ENCODE peak calls at places on chromosomes 4 and X, in ten cellular contexts. B, C, I, M, H, O, E, P, Z and Y are unnamed samples. For H3K4me1, the result is how much of the 10 kb centered on the place peaks cover.

GRCh38 chrX:134753185-134754008 is 95.1 kb upstream of the PLAC1 start:
- DNase-seq in B (no peak), C (no peak), I (no peak), M (peak), H (no peak), O (peak), E (no peak), P (no peak), Z (no peak), Y (no peak)

GRCh38 chr4:173494013-173494970 is 35.7 kb downstream of the HAND2 start:
- DNase-seq in B (peak), C (no peak), I (no peak), M (peak), H (peak), O (peak), E (no peak), P (no peak), Z (peak), Y (peak)

GRCh38 chrX:112851161-112851779 is 10.6 kb upstream of the AMOT start:
- DNase-seq in B (no peak), C (no peak), I (no peak), M (no peak), H (no peak), O (no peak), E (no peak), P (no peak), Z (no peak), Y (no peak)

GRCh38 chrX:101219840-101220191 is 230 bp downstream of the DRP2 start:
- DNase-seq in B (no peak), C (no peak), I (no peak), M (no peak), H (no peak), O (peak), E (no peak), P (no peak), Z (no peak), Y (no peak)

GRCh38 chr4:76809594-76810305 is 88.2 kb downstream of the SOWAHB start:
- DNase-seq in B (no peak), C (no peak), I (no peak), M (no peak), H (no peak), O (peak), E (no peak), P (no peak), Z (no peak), Y (no peak)

GRCh38 chr4:69830529-69831269 is 29.2 kb downstream of the SULT1E1 start:
- DNase-seq in B (no peak), C (no peak), I (no peak), M (peak), H (no peak), O (peak), E (no peak), P (no peak), Z (no peak), Y (no peak)

GRCh38 chr4:149552601-149553000 is 263.0 kb downstream of the IQCM start:
- DNase-seq in B (no peak), C (no peak), I (no peak), M (no peak), H (no peak), O (no peak), E (no peak), P (no peak), Z (no peak), Y (no peak)

GRCh38 chr4:52750819-52751348 is 341 bp downstream of the ERVMER34-1 start:
- DNase-seq in B (no peak), C (no peak), I (no peak), M (peak), H (no peak), O (no peak), E (peak), P (peak), Z (peak), Y (peak)

GRCh38 chr4:79121223-79121622 is 182.0 kb upstream of the PAQR3 start:
- DNase-seq in B (no peak), C (no peak), I (no peak), M (no peak), H (no peak), O (no peak), E (no peak), P (no peak), Z (no peak), Y (no peak)

GRCh38 chr4:141375855-141376254 is 155.2 kb downstream of the ZNF330 start:
- DNase-seq in B (no peak), C (no peak), I (no peak), M (peak), H (no peak), O (peak), E (no peak), P (no peak), Z (no peak), Y (peak)

GRCh38 chrX:115562492-115562872 is 1.5 kb downstream of the PLS3 start:
- DNase-seq in B (no peak), C (no peak), I (no peak), M (peak), H (peak), O (peak), E (no peak), P (no peak), Z (no peak), Y (no peak)
- H3K4me3 ChIP-seq in B (peak), C (peak), I (peak), M (peak), H (peak), O (peak), E (peak), P (peak), Z (peak), Y (peak)

DNA sequence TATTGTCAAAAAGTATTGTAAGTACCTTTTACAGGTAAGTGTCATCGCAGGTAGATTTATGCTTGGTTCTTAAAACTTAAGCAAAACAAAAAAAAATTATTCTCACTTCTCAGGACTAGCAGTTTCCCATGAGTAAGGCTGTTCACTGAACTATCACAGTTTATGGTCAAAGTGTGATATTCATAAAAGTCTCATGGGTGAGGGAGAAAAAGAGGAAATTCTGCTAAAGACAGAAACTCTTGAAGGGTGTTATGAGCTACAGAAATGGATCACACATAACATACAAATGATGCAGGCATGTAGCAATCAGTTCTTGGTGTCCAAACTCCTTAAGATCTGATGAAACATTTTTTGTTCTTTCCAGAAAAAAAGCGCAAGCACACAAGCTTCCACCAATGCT is 8.5 kb downstream of the RAB9A start:
- DNase-seq in B (no peak), C (no peak), I (no peak), M (no peak), H (no peak), O (no peak), E (no peak), P (no peak), Z (no peak), Y (no peak)
- H3K4me1 ChIP-seq in B (half or more), C (under half), I (under half), M (under half), H (under half), O (under half), E (under half), P (under half), Z (under half), Y (under half)

GRCh38 chrX:15600071-15600470 is 689 bp downstream of the ACE2 start:
- DNase-seq in B (no peak), C (no peak), I (no peak), M (no peak), H (no peak), O (no peak), E (no peak), P (no peak), Z (no peak), Y (no peak)

GRCh38 chrX:15598031-15598430 is 2.7 kb downstream of the ACE2 start:
- DNase-seq in B (no peak), C (no peak), I (no peak), M (no peak), H (no peak), O (no peak), E (no peak), P (no peak), Z (no peak), Y (no peak)

DNA sequence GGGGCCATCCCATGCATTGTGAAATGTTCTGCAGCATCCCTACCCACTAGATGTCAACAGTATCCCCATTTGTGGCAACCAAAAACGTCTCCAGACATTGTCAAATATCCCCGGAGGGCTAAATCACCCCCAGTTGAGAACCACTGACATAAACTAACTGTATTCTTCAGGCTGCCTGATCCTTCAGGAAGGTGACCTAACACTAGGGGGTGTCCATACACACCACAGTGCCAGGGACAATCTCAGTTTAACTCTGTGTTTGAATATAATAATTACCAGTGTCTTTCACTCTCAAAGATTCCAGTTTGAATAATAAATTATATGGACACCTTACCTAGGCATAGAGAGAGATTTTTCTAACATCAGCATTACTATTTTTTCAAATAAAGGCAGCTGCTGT is 6.4 kb downstream of the ACE2 start:
- DNase-seq in B (no peak), C (no peak), I (no peak), M (no peak), H (no peak), O (no peak), E (no peak), P (no peak), Z (no peak), Y (no peak)
- TF ChIP-seq CTCF in B (no peak), C (no peak), I (no peak), M (no peak), H (peak), O (no peak), E (no peak), P (peak), Z (no peak), Y (no peak)

GRCh38 chr4:7844247-7844991 is 95.2 kb downstream of the AFAP1 start:
- DNase-seq in B (peak), C (peak), I (peak), M (peak), H (peak), O (peak), E (peak), P (peak), Z (peak), Y (peak)
- H3K4me3 ChIP-seq in B (no peak), C (no peak), I (no peak), M (no peak), H (no peak), O (no peak), E (no peak), P (no peak), Z (no peak), Y (no peak)

DNA sequence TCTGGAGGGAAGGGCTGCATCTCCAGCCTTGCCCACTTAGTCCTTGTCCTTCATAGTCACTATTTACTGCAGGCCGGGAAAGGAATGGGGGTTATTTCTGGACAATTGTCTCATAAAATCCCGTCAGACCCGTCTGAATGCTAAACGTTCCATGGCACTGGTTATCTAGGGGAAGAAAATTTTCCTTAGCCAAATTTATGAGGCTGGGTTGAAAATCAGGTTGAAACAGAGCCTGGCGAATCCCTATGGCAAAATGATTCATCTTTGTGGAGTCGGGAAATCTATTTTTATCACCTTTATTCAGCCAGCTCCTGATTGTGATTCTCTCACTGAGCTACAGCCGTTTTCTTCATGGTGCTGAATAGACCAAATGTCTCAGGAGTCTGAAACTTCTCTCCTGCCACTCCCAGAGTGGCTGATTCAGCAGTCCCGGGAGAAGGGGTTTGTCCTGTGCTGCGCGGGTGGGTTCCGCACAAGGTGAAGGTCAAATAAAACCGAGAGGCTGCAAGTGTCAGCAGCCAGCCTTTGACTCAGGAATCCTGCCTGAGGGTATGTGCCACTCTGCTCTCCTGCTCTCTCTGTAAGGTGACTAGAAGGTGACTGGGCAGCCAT is 1.0 kb downstream of the LIMCH1 start:
- DNase-seq in B (no peak), C (peak), I (no peak), M (peak), H (peak), O (no peak), E (peak), P (peak), Z (no peak), Y (peak)
- H3K4me1 ChIP-seq in B (under half), C (under half), I (half or more), M (under half), H (under half), O (under half), E (under half), P (half or more), Z (half or more), Y (under half)

GRCh38 chrX:19017271-19017670 is 33.4 kb upstream of the PHKA2 start:
- DNase-seq in B (no peak), C (no peak), I (no peak), M (no peak), H (no peak), O (peak), E (no peak), P (peak), Z (no peak), Y (no peak)
- TF ChIP-seq CTCF in B (peak), C (no peak), I (peak), M (peak), H (peak), O (peak), E (no peak), P (peak), Z (peak), Y (no peak)

DNA sequence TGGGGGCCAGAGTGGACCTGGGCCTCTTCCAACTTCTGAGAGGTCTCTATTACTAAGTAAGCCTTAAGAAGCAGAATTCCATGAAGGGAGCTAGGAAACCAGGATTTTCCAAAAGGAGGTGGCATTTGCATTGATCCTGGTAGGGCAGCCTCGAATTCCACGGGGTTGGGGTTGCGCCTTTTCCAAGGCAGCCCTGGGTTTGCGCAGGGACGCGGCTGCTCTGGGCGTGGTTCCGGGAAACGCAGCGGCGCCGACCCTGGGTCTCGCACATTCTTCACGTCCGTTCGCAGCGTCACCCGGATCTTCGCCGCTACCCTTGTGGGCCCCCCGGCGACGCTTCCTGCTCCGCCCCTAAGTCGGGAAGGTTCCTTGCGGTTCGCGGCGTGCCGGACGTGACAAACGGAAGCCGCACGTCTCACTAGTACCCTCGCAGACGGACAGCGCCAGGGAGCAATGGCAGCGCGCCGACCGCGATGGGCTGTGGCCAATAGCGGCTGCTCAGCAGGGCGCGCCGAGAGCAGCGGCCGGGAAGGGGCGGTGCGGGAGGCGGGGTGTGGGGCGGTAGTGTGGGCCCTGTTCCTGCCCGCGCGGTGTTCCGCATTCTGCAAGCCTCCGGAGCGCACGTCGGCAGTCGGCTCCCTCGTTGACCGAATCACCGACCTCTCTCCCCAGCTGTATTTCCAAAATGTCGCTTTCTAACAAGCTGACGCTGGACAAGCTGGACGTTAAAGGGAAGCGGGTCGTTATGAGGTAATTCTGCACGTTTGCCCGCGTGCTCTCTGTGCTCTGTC is at the start of gene PGK1:
- DNase-seq in B (peak), C (peak), I (peak), M (peak), H (peak), O (peak), E (peak), P (peak), Z (peak), Y (peak)
- H3K4me3 ChIP-seq in B (peak), C (peak), I (peak), M (peak), H (peak), O (peak), E (peak), P (peak), Z (peak), Y (peak)

GRCh38 chr4:152075253-152075928 is 314.6 kb upstream of the GATB start:
- DNase-seq in B (no peak), C (no peak), I (no peak), M (no peak), H (no peak), O (no peak), E (no peak), P (no peak), Z (no peak), Y (no peak)
- H3K4me1 ChIP-seq in B (under half), C (under half), I (under half), M (under half), H (under half), O (under half), E (under half), P (under half), Z (under half), Y (under half)

DNA sequence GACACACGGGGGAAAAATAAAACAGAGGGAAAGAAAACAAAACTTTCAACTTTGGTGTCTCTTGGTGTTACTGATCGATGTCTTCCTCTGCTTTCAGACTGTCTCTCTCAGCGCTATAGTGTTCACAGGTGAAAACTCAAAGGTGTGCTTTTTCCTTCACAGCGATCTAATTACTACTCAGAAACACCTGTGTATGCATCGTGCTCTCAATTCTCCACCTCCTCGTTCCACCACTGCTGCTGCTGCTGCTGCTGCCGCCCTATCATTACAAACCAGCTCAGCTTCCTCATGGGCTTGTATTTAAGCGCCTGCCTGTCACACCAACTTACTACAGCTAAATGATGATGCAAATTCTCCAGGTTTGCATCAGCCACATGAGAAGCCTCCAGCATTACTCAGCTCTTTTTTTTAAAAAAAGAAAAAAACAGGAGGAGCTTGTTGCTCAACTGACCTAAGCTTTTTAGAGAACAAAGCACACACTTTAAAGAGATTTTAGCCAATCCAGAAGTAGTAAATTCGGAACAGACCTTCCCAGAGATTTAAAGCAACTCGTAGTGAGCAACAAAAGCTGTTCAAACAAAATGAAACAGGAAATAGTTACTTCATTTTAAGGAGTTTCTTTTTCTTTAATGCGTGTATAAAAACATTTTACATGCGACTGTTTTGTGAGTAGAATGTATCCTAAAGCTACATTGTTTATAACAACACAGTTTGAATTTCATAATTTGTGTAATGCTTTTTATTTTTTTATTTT is at the start of gene SLC7A11:
- DNase-seq in B (peak), C (no peak), I (peak), M (peak), H (peak), O (peak), E (no peak), P (no peak), Z (no peak), Y (peak)
- TF ChIP-seq CTCF in B (no peak), C (no peak), I (no peak), M (no peak), H (no peak), O (no peak), E (no peak), P (no peak), Z (no peak), Y (no peak)